ENCODE peak calls at places on chromosomes 6 and 20, in nine cellular contexts. E, Y, W, G, L, T, U, H and V are unnamed samples.

GRCh38 chr6:20724443-20724842 is 190.2 kb downstream of the CDKAL1 start:
- DNase-seq in W (no peak), L (no peak), H (no peak), E (no peak), Y (no peak), G (no peak), U (no peak), T (no peak), V (no peak)

GRCh38 chr20:44730441-44730840 is 15.2 kb upstream of the KCNK15 start:
- DNase-seq in E (no peak), U (peak; percentile 95), Y (no peak), G (peak; percentile 75), H (no peak), T (no peak), L (no peak), W (no peak), V (no peak)

GRCh38 chr20:41003143-41003932 is 25.3 kb upstream of the TOP1 start:
- DNase-seq in T (peak; percentile 80), W (peak; percentile 92), E (peak; percentile 44), L (no peak), Y (peak; percentile 91), G (peak; percentile 96), H (no peak), U (peak; percentile 97), V (peak; percentile 89)

GRCh38 chr20:62060631-62061541 is 4.8 kb downstream of the TAF4 start:
- DNase-seq in T (no peak), W (no peak), H (no peak), G (no peak), E (no peak), Y (no peak), L (no peak), U (no peak), V (no peak)

GRCh38 chr6:41728073-41728936 is 7.1 kb downstream of the TFEB start:
- DNase-seq in U (no peak), G (no peak), Y (no peak), W (no peak), E (no peak), H (peak; percentile 48), L (no peak), T (no peak), V (no peak)

GRCh38 chr20:56628873-56629463 is at the start of gene TFAP2C:
- DNase-seq in L (peak; percentile 91), T (no peak), E (no peak), Y (peak; percentile 89), H (no peak), W (peak; percentile 69), G (peak; percentile 98), U (peak; percentile 63), V (no peak)

GRCh38 chr6:44682280-44682679 is 294.8 kb downstream of the CDC5L start:
- DNase-seq in U (no peak), L (no peak), E (no peak), G (no peak), H (no peak), T (no peak), Y (no peak), W (no peak), V (no peak)

GRCh38 chr6:35719407-35719829 is 17.4 kb upstream of the ARMC12 start:
- DNase-seq in T (no peak), G (no peak), Y (no peak), U (no peak), L (no peak), H (no peak), W (no peak), E (no peak), V (no peak)

GRCh38 chr6:89281779-89282246 is 33.3 kb downstream of the GABRR2 start:
- DNase-seq in T (peak; percentile 70), L (peak; percentile 61), H (no peak), G (peak; percentile 32), Y (no peak), E (peak; percentile 82), U (no peak), W (peak; percentile 89), V (no peak)

GRCh38 chr6:11667876-11668275 is 110.7 kb downstream of the ADTRP start:
- DNase-seq in U (no peak), G (no peak), Y (no peak), W (no peak), T (no peak), E (no peak), H (no peak), L (no peak), V (no peak)

GRCh38 chr20:62165762-62166399 is 16.9 kb upstream of the MTG2 start:
- DNase-seq in W (no peak), T (no peak), H (no peak), U (no peak), Y (no peak), L (no peak), E (no peak), G (no peak), V (no peak)

GRCh38 chr6:168574699-168575195 is 133.8 kb downstream of the SMOC2 start:
- DNase-seq in G (no peak), T (no peak), U (peak; percentile 31), Y (no peak), E (no peak), H (no peak), W (no peak), L (peak; percentile 17), V (peak; percentile 57)

GRCh38 chr6:26225848-26226590 is 138.8 kb downstream of the HFE start:
- DNase-seq in Y (no peak), G (no peak), H (no peak), T (no peak), L (peak; percentile 20), U (no peak), W (no peak), E (no peak), V (no peak)

GRCh38 chr6:125149256-125150144 is 4.1 kb upstream of the TPD52L1 start:
- DNase-seq in H (no peak), U (no peak), G (no peak), Y (no peak), W (no peak), T (no peak), L (no peak), E (no peak), V (no peak)

GRCh38 chr6:131807644-131808459 is at the start of gene ENPP1:
- DNase-seq in W (peak; percentile 52), E (peak; percentile 33), G (peak; percentile 79), H (peak; percentile 78), T (no peak), U (peak; percentile 55), Y (peak; percentile 49), L (peak; percentile 81), V (peak; percentile 78)

GRCh38 chr6:39887692-39888450 is 46.4 kb downstream of the MOCS1 start:
- DNase-seq in U (peak; percentile 99), G (peak; percentile 90), L (peak; percentile 28), E (no peak), T (no peak), W (no peak), Y (peak; percentile 35), H (peak; percentile 85), V (peak; percentile 90)

GRCh38 chr6:106927531-106928398 is 46.8 kb downstream of the CD24 start:
- DNase-seq in L (peak; percentile 91), E (peak; percentile 30), H (no peak), W (peak; percentile 18), G (peak; percentile 39), T (no peak), U (peak; percentile 49), Y (no peak), V (no peak)

GRCh38 chr6:45653117-45653883 is 275.6 kb upstream of the SUPT3H start:
- DNase-seq in E (no peak), Y (no peak), W (no peak), L (no peak), T (no peak), G (no peak), U (no peak), H (no peak), V (no peak)

GRCh38 chr6:54017877-54018276 is 93.4 kb upstream of the MLIP start:
- DNase-seq in G (no peak), E (no peak), H (no peak), T (no peak), U (no peak), Y (no peak), L (no peak), W (no peak), V (no peak)

GRCh38 chr6:20534906-20535305 is 649 bp downstream of the CDKAL1 start:
- DNase-seq in H (no peak), Y (no peak), L (no peak), U (no peak), T (no peak), E (no peak), G (no peak), W (no peak), V (no peak)

GRCh38 chr6:75445738-75446137 is 47.9 kb downstream of the FILIP1 start:
- DNase-seq in Y (no peak), E (no peak), W (no peak), T (no peak), G (no peak), H (no peak), L (no peak), U (no peak), V (no peak)

GRCh38 chr20:4513720-4514119 is 208.0 kb upstream of the PRND start:
- DNase-seq in H (no peak), G (no peak), Y (no peak), U (peak; percentile 71), W (no peak), L (no peak), T (no peak), E (no peak), V (no peak)

GRCh38 chr6:28977351-28978136 is 27.6 kb downstream of the ZNF311 start:
- DNase-seq in L (no peak), U (peak; percentile 56), Y (no peak), H (no peak), G (peak; percentile 53), T (peak; percentile 71), E (peak; percentile 30), W (peak; percentile 77), V (no peak)

GRCh38 chr6:131063028-131063763 is at the start of gene EPB41L2:
- DNase-seq in Y (peak; percentile 73), G (peak; percentile 84), H (peak; percentile 89), U (peak; percentile 85), E (peak; percentile 84), T (no peak), L (peak; percentile 97), W (peak; percentile 59), V (peak; percentile 84)

GRCh38 chr20:53032021-53033001 is 60.2 kb downstream of the TSHZ2 start:
- DNase-seq in G (peak; percentile 45), H (no peak), L (no peak), U (no peak), T (no peak), Y (peak; percentile 33), E (no peak), W (no peak), V (peak; percentile 72)

GRCh38 chr6:87481936-87482335 is 9.2 kb downstream of the SLC35A1 start:
- DNase-seq in G (no peak), E (peak; percentile 17), L (no peak), T (peak; percentile 41), W (peak; percentile 66), Y (no peak), H (no peak), U (no peak), V (no peak)

GRCh38 chr20:21571841-21572690 is 58.2 kb upstream of the NKX2-2 start:
- DNase-seq in W (no peak), U (no peak), G (peak; percentile 11), L (peak; percentile 39), T (no peak), H (peak; percentile 6), Y (no peak), E (peak; percentile 40), V (no peak)

GRCh38 chr6:129786548-129786947 is 74.6 kb downstream of the TMEM244 start:
- DNase-seq in G (no peak), E (no peak), L (no peak), H (no peak), W (no peak), Y (no peak), T (no peak), U (peak; percentile 25), V (no peak)

GRCh38 chr6:99189823-99190721 is 159.4 kb downstream of the FAXC start:
- DNase-seq in L (no peak), T (no peak), E (no peak), H (no peak), G (no peak), W (no peak), U (no peak), Y (no peak), V (no peak)

GRCh38 chr20:42494290-42494689 is 695.4 kb downstream of the PTPRT start:
- DNase-seq in H (no peak), W (no peak), G (no peak), U (no peak), Y (no peak), L (no peak), T (no peak), E (no peak), V (no peak)

GRCh38 chr6:3422457-3422816 is 34.4 kb downstream of the SLC22A23 start:
- DNase-seq in E (no peak), U (no peak), W (no peak), Y (no peak), L (no peak), T (no peak), G (no peak), H (no peak), V (no peak)